ENCODE peak calls at places on chromosomes 1 and 21, in seven cellular contexts. X, L, N, S, Q, M and V are unnamed samples.

GRCh38 chr1:25999419-25999818 is 1.6 kb upstream of the PAFAH2 start:
- DNase-seq in L (no peak), S (no peak), M (no peak), N (no peak), X (no peak), Q (no peak), V (no peak)

GRCh38 chr1:49995734-49996133 is 28.0 kb downstream of the AGBL4 start:
- DNase-seq in S (no peak), M (peak), Q (no peak), L (no peak), X (no peak), N (no peak), V (no peak)

GRCh38 chr1:33429846-33430750 is 797 bp downstream of the PHC2 start:
- DNase-seq in M (peak), Q (no peak), L (no peak), N (peak), X (peak), S (peak), V (peak)

GRCh38 chr1:169001353-169001752 is 105.1 kb upstream of the ATP1B1 start:
- DNase-seq in M (no peak), L (no peak), Q (no peak), X (no peak), S (no peak), N (no peak), V (no peak)

GRCh38 chr1:178037510-178038253 is 56.2 kb upstream of the RASAL2 start:
- DNase-seq in N (peak), L (peak), S (peak), X (peak), Q (peak), M (peak), V (peak)

GRCh38 chr21:35399706-35400105 is 350.6 kb upstream of the RUNX1 start:
- DNase-seq in S (no peak), M (no peak), Q (no peak), X (no peak), N (no peak), L (no peak), V (no peak)

GRCh38 chr1:160112370-160112769 is 3.2 kb upstream of the ATP1A2 start:
- DNase-seq in M (no peak), Q (no peak), N (peak), L (no peak), X (no peak), S (no peak), V (no peak)

GRCh38 chr21:45505416-45506021 is 36.7 kb downstream of the SLC19A1 start:
- DNase-seq in S (no peak), Q (no peak), X (no peak), M (no peak), L (no peak), N (no peak), V (no peak)

GRCh38 chr1:12034381-12034801 is 15.1 kb downstream of the MIIP start:
- DNase-seq in M (no peak), S (peak), L (no peak), X (peak), Q (peak), N (peak), V (peak)

GRCh38 chr21:31088196-31088751 is 50.0 kb upstream of the KRTAP19-8 start:
- DNase-seq in L (no peak), X (no peak), Q (no peak), M (no peak), S (no peak), N (no peak), V (no peak)

GRCh38 chr1:160204526-160205241 is 500 bp upstream of the PEA15 start:
- DNase-seq in S (no peak), Q (no peak), X (no peak), L (no peak), N (no peak), M (no peak), V (no peak)

GRCh38 chr21:25215698-25216384 is 391.4 kb downstream of the MRPL39 start:
- DNase-seq in S (no peak), L (no peak), Q (no peak), N (no peak), M (no peak), X (no peak), V (no peak)

GRCh38 chr1:39406533-39407478 is 84.6 kb upstream of the BMP8A start:
- DNase-seq in L (no peak), Q (peak), S (no peak), X (peak), M (no peak), N (peak), V (peak)

GRCh38 chr1:98468111-98468717 is 193.3 kb upstream of the SNX7 start:
- DNase-seq in X (peak), N (peak), S (peak), Q (peak), L (no peak), M (peak), V (peak)

GRCh38 chr1:78165816-78166215 is 120.0 kb downstream of the GIPC2 start:
- DNase-seq in S (no peak), L (no peak), Q (no peak), N (peak), X (no peak), M (peak), V (no peak)

GRCh38 chr1:76697361-76697760 is 169.9 kb upstream of the ST6GALNAC5 start:
- DNase-seq in Q (no peak), M (no peak), L (no peak), S (no peak), X (no peak), N (no peak), V (no peak)

GRCh38 chr1:179953974-179954493 is 576 bp upstream of the CEP350 start:
- DNase-seq in X (no peak), Q (peak), L (no peak), S (peak), N (peak), M (no peak), V (peak)

GRCh38 chr1:222283147-222283768 is 264.6 kb downstream of the HHIPL2 start:
- DNase-seq in X (peak), N (no peak), M (peak), L (no peak), S (no peak), Q (peak), V (peak)

GRCh38 chr1:40862008-40862863 is at the start of gene CITED4:
- DNase-seq in L (peak), Q (peak), M (peak), S (peak), N (peak), X (peak), V (peak)
- TF ChIP-seq CTCF in L (peak), Q (peak), M (peak), S (peak), N (peak), X (no peak), V (no peak)

DNA sequence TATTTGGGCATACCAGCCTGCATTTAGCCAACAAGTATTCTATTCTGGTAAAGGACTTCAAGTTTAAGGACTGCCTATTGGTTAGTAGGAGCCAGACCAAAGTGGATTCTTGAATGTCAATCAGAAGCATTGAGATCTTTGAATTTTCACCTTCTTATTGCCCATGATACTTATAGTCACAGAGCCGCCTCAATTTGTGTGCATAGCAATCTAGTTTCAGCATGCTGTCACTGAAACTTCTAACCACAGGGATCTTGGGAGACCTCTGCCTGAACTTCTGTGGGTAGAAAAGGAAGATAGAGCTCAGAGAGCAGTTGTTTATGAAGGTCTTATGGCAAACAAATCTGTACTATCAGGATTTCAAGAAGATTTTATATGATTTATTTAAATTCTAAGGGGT is 501.4 kb upstream of the USP24 start:
- DNase-seq in Q (no peak), X (peak), S (no peak), L (no peak), M (no peak), N (peak), V (peak)
- H3K4me3 ChIP-seq in Q (no peak), X (no peak), S (no peak), L (no peak), M (no peak), N (no peak), V (no peak)

GRCh38 chr1:45974541-45975269 is 157.7 kb downstream of the PIK3R3 start:
- DNase-seq in S (peak), N (peak), Q (no peak), X (peak), L (no peak), M (peak), V (no peak)
- TF ChIP-seq CTCF in S (no peak), N (no peak), Q (no peak), X (no peak), L (no peak), M (no peak), V (no peak)

GRCh38 chr1:10596780-10597179 is 122.0 kb downstream of the PEX14 start:
- DNase-seq in L (no peak), S (no peak), Q (no peak), X (no peak), N (no peak), M (no peak), V (no peak)

GRCh38 chr1:10599194-10599861 is 124.6 kb downstream of the PEX14 start:
- DNase-seq in L (no peak), X (peak), Q (peak), M (peak), N (peak), S (peak), V (peak)

GRCh38 chr1:10597492-10597891 is 122.7 kb downstream of the PEX14 start:
- DNase-seq in N (no peak), S (no peak), L (no peak), M (no peak), Q (no peak), X (no peak), V (no peak)

GRCh38 chr1:10598088-10598712 is 123.5 kb downstream of the PEX14 start:
- DNase-seq in Q (no peak), M (peak), X (no peak), L (peak), N (no peak), S (no peak), V (no peak)

DNA sequence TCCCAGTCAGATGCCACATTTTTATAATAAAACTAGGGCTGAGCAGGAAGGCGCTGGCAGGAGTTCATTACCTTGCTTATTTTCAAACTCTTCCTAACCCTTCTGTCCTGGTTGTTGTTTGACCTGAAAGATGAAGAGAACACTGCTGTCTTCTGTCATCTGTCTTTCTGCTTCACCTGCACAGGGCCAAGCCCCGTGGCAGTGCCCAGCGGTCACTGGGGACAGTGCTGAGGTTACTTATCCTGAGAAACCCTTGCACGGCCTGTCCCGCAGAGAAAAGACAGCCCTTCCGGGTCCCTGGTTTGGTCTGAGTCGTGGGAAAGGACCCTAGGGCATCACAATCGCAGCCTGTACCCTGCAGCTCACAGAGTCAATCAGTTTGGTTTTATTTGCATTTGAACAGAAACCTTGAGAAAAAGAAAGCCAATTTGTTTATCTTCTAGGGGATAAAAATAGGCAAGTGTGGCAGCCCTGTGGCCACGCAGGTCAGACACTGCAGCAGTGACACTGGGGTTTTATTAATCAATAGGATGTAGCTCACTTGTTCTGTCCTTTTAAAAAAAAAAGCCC is 119.8 kb downstream of the PEX14 start:
- DNase-seq in Q (no peak), S (no peak), M (no peak), N (no peak), L (no peak), X (no peak), V (no peak)
- H3K4me3 ChIP-seq in Q (no peak), S (no peak), M (no peak), N (no peak), L (no peak), X (no peak), V (no peak)

DNA sequence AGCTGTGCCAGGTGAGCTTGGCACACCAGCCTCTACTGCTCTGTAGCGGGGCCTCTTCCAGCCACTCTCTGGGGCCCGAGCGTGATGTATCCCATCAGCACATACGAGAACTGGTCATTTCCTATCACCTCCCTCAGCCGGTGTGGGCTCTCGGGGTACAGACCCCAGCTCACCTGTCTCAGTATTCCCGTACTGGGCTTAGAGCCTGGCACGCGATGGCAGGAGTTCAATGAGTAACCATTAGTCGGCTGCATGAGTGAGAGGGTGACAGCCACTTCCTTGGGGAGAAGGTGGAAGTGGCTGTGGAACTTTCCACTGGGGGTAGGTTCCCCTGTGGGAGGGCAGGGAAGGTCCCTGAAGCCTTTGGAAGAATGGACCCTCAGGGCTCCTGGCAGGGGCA is 46.1 kb downstream of the ECE1 start:
- DNase-seq in M (peak), L (no peak), S (no peak), N (no peak), Q (no peak), X (no peak), V (no peak)
- TF ChIP-seq CTCF in M (no peak), L (no peak), S (no peak), N (no peak), Q (no peak), X (no peak), V (no peak)

GRCh38 chr21:38471766-38472165 is 26.5 kb downstream of the ERG start:
- DNase-seq in X (no peak), L (no peak), Q (no peak), S (no peak), N (no peak), M (no peak), V (no peak)

GRCh38 chr21:38470762-38471161 is 27.5 kb downstream of the ERG start:
- DNase-seq in N (peak), Q (peak), X (peak), S (no peak), L (no peak), M (peak), V (no peak)

GRCh38 chr21:38474796-38475195 is 23.5 kb downstream of the ERG start:
- DNase-seq in Q (no peak), S (no peak), M (no peak), L (no peak), X (no peak), N (no peak), V (no peak)

GRCh38 chr21:38474124-38474523 is 24.2 kb downstream of the ERG start:
- DNase-seq in X (no peak), M (no peak), Q (no peak), N (no peak), L (no peak), S (no peak), V (no peak)

GRCh38 chr21:38472709-38473108 is 25.6 kb downstream of the ERG start:
- DNase-seq in N (peak), M (no peak), X (no peak), Q (no peak), S (no peak), L (no peak), V (no peak)
- H3K4me3 ChIP-seq in N (peak), M (no peak), X (no peak), Q (no peak), S (no peak), L (no peak), V (no peak)

DNA sequence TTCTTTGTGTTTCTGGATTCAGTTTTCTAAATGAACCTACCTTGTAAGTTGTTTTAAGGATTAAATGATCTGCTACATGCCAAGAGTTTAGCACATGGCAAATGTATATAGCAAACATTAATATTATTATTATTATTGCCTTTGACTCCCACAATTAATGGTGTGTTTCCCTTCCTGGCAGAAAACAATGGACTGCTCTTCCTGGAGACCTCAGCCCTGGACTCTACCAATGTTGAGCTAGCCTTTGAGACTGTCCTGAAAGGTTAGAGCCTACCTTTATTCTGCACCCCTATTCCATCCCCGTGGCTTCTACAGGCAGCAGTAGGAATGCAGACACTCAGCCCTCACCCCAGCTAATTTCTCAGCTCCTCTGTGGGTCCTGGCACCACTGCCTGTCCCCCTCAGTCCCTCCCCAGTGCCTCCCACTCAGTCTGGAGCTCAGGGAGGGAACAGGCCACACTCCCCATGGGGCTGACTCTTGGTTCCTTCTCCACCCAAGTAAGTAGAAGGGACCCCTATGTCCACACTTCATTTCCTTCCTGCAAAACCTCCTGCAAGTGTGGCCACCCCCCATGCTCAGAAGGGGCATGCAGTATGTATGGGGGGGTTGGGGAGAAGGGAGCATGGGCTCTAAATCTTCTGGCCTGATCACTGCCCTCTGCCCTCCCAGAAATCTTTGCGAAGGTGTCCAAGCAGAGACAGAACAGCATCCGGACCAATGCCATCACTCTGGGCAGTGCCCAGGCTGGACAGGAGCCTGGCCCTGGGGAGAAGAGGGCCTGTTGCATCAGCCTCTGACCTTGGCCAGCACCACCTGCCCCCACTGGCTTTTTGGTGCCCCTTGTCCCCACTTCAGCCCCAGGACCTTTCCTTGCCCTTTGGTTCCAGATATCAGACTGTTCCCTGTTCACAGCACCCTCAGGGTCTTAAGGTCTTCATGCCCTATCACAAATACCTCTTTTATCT is 8.8 kb downstream of the RAB25 start:
- DNase-seq in X (no peak), N (no peak), S (no peak), M (no peak), Q (no peak), L (no peak), V (no peak)
- TF ChIP-seq CTCF in X (no peak), N (no peak), S (no peak), M (no peak), Q (no peak), L (no peak), V (no peak)

GRCh38 chr1:15246960-15247614 is at the start of gene FHAD1:
- DNase-seq in M (peak), X (peak), Q (peak), L (no peak), S (peak), N (peak), V (peak)
- H3K4me3 ChIP-seq in M (peak), X (peak), Q (peak), L (peak), S (peak), N (peak), V (peak)

DNA sequence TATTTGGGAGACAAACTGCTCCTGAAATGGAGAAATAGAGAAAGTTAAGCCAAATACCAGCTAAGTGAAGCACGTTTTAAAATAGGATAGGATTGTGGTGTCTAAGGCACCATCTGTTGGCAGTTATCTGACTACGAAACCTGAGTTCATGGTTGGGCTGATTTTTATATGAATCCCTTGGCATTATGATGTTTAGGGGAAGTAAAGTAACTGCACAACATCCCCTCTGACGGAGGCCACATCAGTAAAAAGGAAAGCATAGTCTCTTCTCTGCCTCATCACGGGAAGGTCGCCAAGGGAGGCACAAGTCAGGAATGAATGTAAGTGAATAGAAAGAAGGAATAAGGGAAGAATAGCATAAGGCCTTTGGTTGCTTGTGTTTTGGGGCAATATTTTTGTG is 128.0 kb downstream of the PRRX1 start:
- DNase-seq in S (peak), Q (no peak), L (no peak), M (no peak), N (no peak), X (no peak), V (no peak)
- TF ChIP-seq CTCF in S (no peak), Q (no peak), L (no peak), M (no peak), N (no peak), X (no peak), V (no peak)